ENCODE peak calls at places on chromosome 4, in seven cellular contexts. I, U, D, M, J, O and R are unnamed samples.
A peak's percentile ranks its signal among the peaks of the same experiment; 100 is the strongest.

GRCh38 chr4:168634276-168634802 is 137.5 kb downstream of the PALLD start:
- DNase-seq in U (peak; percentile 98), O (peak; percentile 68), M (no peak), D (no peak), J (peak; percentile 45), I (no peak), R (no peak)

GRCh38 chr4:41394362-41394960 is 137.7 kb downstream of the UCHL1 start:
- DNase-seq in J (no peak), M (no peak), I (no peak), O (no peak), D (no peak), U (peak; percentile 60), R (no peak)

GRCh38 chr4:185142911-185143595 is at the start of gene SLC25A4:
- DNase-seq in M (peak; percentile 79), I (no peak), J (peak; percentile 94), U (peak; percentile 76), O (peak; percentile 24), D (peak; percentile 62), R (peak; percentile 82)

GRCh38 chr4:72430988-72431387 is 138.0 kb downstream of the ADAMTS3 start:
- DNase-seq in J (no peak), D (no peak), U (no peak), I (no peak), M (no peak), O (no peak), R (no peak)

GRCh38 chr4:185408432-185408831 is 11.8 kb downstream of the ANKRD37 start:
- DNase-seq in U (no peak), D (no peak), I (no peak), J (no peak), M (no peak), O (no peak), R (no peak)

GRCh38 chr4:40888916-40889315 is 139.2 kb downstream of the NSUN7 start:
- DNase-seq in J (no peak), O (no peak), U (no peak), I (peak; percentile 96), M (no peak), D (no peak), R (no peak)

GRCh38 chr4:156677136-156677535 is 294.5 kb downstream of the PDGFC start:
- DNase-seq in M (no peak), I (no peak), D (no peak), U (no peak), J (peak; percentile 63), O (no peak), R (no peak)

GRCh38 chr4:183468210-183469095 is 24.0 kb downstream of the CDKN2AIP start:
- DNase-seq in I (no peak), D (no peak), U (no peak), J (no peak), M (no peak), O (no peak), R (no peak)

GRCh38 chr4:139665690-139666529 is at the start of gene MGST2:
- DNase-seq in J (peak; percentile 73), I (no peak), D (peak; percentile 40), O (no peak), M (peak; percentile 22), U (no peak), R (peak; percentile 24)

GRCh38 chr4:110636677-110637407 is 14.0 kb upstream of the PITX2 start:
- DNase-seq in U (peak; percentile 35), D (no peak), J (peak; percentile 85), M (no peak), O (peak; percentile 80), I (no peak), R (no peak)

GRCh38 chr4:3369781-3370660 is 71.7 kb upstream of the HGFAC start:
- DNase-seq in U (peak; percentile 89), I (no peak), D (peak; percentile 34), O (peak; percentile 43), J (peak; percentile 87), M (no peak), R (peak; percentile 36)

GRCh38 chr4:180596888-180597483 is 1646.2 kb upstream of the TENM3 start:
- DNase-seq in M (no peak), U (no peak), D (no peak), I (no peak), O (no peak), J (no peak), R (no peak)

GRCh38 chr4:174210354-174210753 is 73.1 kb downstream of the FBXO8 start:
- DNase-seq in I (no peak), J (peak; percentile 60), O (no peak), M (no peak), D (no peak), U (no peak), R (no peak)

GRCh38 chr4:20638825-20639224 is 61.4 kb upstream of the PACRGL start:
- DNase-seq in I (no peak), O (no peak), M (no peak), D (no peak), J (no peak), U (no peak), R (no peak)

GRCh38 chr4:81377231-81377630 is 94.5 kb downstream of the RASGEF1B start:
- DNase-seq in I (no peak), M (no peak), D (no peak), O (no peak), J (no peak), U (no peak), R (no peak)

GRCh38 chr4:60216752-60217151 is 983.4 kb upstream of the ADGRL3 start:
- DNase-seq in D (no peak), U (peak; percentile 1), O (peak; percentile 90), I (no peak), M (no peak), J (no peak), R (no peak)

GRCh38 chr4:23033796-23034195 is 341.1 kb downstream of the GBA3 start:
- DNase-seq in M (no peak), O (no peak), D (no peak), U (no peak), I (no peak), J (no peak), R (no peak)

GRCh38 chr4:20299515-20299914 is 47.8 kb downstream of the SLIT2 start:
- DNase-seq in M (no peak), U (peak; percentile 31), D (no peak), O (peak; percentile 42), I (no peak), J (peak; percentile 50), R (no peak)

GRCh38 chr4:89765966-89766365 is 71.0 kb downstream of the SNCA start:
- DNase-seq in I (no peak), J (no peak), O (peak; percentile 86), M (no peak), U (peak; percentile 11), D (peak; percentile 31), R (no peak)

GRCh38 chr4:80266267-80266901 is at the start of gene FGF5:
- DNase-seq in M (no peak), J (peak; percentile 64), D (peak; percentile 21), O (peak; percentile 67), I (no peak), U (peak; percentile 85), R (no peak)

GRCh38 chr4:4356106-4357041 is 30.5 kb upstream of the NSG1 start:
- DNase-seq in U (no peak), I (no peak), M (no peak), J (no peak), D (no peak), O (no peak), R (no peak)

GRCh38 chr4:164779080-164779479 is 25.1 kb downstream of the SMIM31 start:
- DNase-seq in J (no peak), M (no peak), D (no peak), I (no peak), O (no peak), U (no peak), R (no peak)

GRCh38 chr4:47490550-47490949 is 5.5 kb downstream of the ATP10D start:
- DNase-seq in I (no peak), D (peak; percentile 2), U (peak; percentile 43), O (peak; percentile 10), J (peak; percentile 50), M (no peak), R (no peak)